ENCODE peak calls at places on chromosomes 1 and 21, in six cellular contexts. A is MM.1S, U is Panc1, W is heart right ventricle, Y is aorta, I is heart left ventricle. H is an unnamed sample.

GRCh38 chr1:245116781-245117180 is 38.0 kb upstream of the KIF26B start:
- DNase-seq in A (no peak), U (no peak), W (no peak), Y (no peak), I (no peak), H (no peak)

GRCh38 chr21:45552696-45553391 is 10.6 kb upstream of the SLC19A1 start:
- DNase-seq in A (no peak), U (no peak), W (no peak), Y (peak; percentile 50), I (no peak), H (peak; percentile 65)

GRCh38 chr1:230758705-230759354 is 11.6 kb downstream of the CAPN9 start:
- DNase-seq in A (no peak), U (no peak), W (no peak), Y (no peak), I (no peak), H (no peak)

GRCh38 chr1:35097224-35097623 is 18.0 kb downstream of the ZMYM1 start:
- DNase-seq in A (peak; percentile 45), U (no peak), W (no peak), Y (no peak), I (no peak), H (no peak)

GRCh38 chr1:185409345-185409744 is 92.3 kb upstream of the IVNS1ABP start:
- DNase-seq in A (no peak), U (no peak), W (no peak), Y (no peak), I (no peak), H (no peak)

GRCh38 chr1:230979389-230979716 is 459 bp downstream of the ARV1 start:
- DNase-seq in A (no peak), U (no peak), W (no peak), Y (no peak), I (no peak), H (no peak)

GRCh38 chr1:23101891-23102688 is 66.6 kb downstream of the LUZP1 start:
- DNase-seq in A (no peak), U (peak; percentile 57), W (no peak), Y (no peak), I (no peak), H (no peak)

GRCh38 chr1:45452503-45452902 is 38.5 kb downstream of the TESK2 start:
- DNase-seq in A (no peak), U (no peak), W (no peak), Y (no peak), I (no peak), H (no peak)

GRCh38 chr1:155079487-155080249 is 1.0 kb downstream of the EFNA3 start:
- DNase-seq in A (no peak), U (no peak), W (no peak), Y (no peak), I (no peak), H (peak; percentile 76)

GRCh38 chr1:53073899-53074311 is 11.9 kb downstream of the PODN start:
- DNase-seq in A (no peak), U (no peak), W (peak; percentile 50), Y (peak; percentile 56), I (peak; percentile 44), H (peak; percentile 52)

GRCh38 chr1:23800396-23801337 is at the start of gene GALE:
- DNase-seq in A (peak; percentile 97), U (peak; percentile 71), W (peak; percentile 98), Y (peak; percentile 99), I (peak; percentile 98), H (peak; percentile 93)

GRCh38 chr1:12001249-12001917 is 17.9 kb upstream of the MIIP start:
- DNase-seq in A (peak; percentile 42), U (no peak), W (no peak), Y (no peak), I (no peak), H (peak; percentile 83)

GRCh38 chr1:5576111-5577065 is 415.8 kb downstream of the NPHP4 start:
- DNase-seq in A (no peak), U (no peak), W (no peak), Y (no peak), I (no peak), H (no peak)

GRCh38 chr1:11026052-11026451 is 13.6 kb downstream of the TARDBP start:
- DNase-seq in A (no peak), U (no peak), W (no peak), Y (no peak), I (no peak), H (no peak)

GRCh38 chr1:88731475-88731874 is 47.4 kb downstream of the PKN2 start:
- DNase-seq in A (no peak), U (peak; percentile 52), W (peak; percentile 31), Y (no peak), I (peak; percentile 20), H (no peak)

GRCh38 chr1:190365283-190365682 is 112.4 kb downstream of the BRINP3 start:
- DNase-seq in A (no peak), U (no peak), W (no peak), Y (no peak), I (no peak), H (no peak)

GRCh38 chr21:34983680-34984086 is 65.4 kb downstream of the RUNX1 start:
- DNase-seq in A (peak; percentile 58), U (no peak), W (no peak), Y (no peak), I (no peak), H (no peak)

GRCh38 chr1:170273556-170274501 is 128.1 kb downstream of the NTMT2 start:
- DNase-seq in A (no peak), U (no peak), W (peak; percentile 54), Y (peak; percentile 55), I (peak; percentile 18), H (no peak)

GRCh38 chr1:228181105-228181504 is 15.5 kb downstream of the IBA57 start:
- DNase-seq in A (no peak), U (no peak), W (no peak), Y (no peak), I (no peak), H (no peak)

GRCh38 chr1:169475806-169476205 is 9.9 kb downstream of the SLC19A2 start:
- DNase-seq in A (no peak), U (no peak), W (no peak), Y (no peak), I (no peak), H (no peak)

GRCh38 chr1:94068096-94068830 is 52.7 kb downstream of the ABCA4 start:
- DNase-seq in A (no peak), U (peak; percentile 85), W (no peak), Y (no peak), I (no peak), H (no peak)
- H3K4me3 ChIP-seq in A (no peak overlapping the region), U (no peak overlapping the region), W (no peak overlapping the region), Y (no peak overlapping the region), I (no peak overlapping the region), H (no peak overlapping the region)

GRCh38 chr1:160085686-160086089 is 4.3 kb downstream of the KCNJ9 start:
- DNase-seq in A (peak; percentile 84), U (no peak), W (peak; percentile 76), Y (peak; percentile 90), I (peak; percentile 76), H (peak; percentile 97)

GRCh38 chr1:160082926-160083325 is 1.6 kb downstream of the KCNJ9 start:
- DNase-seq in A (no peak), U (no peak), W (no peak), Y (no peak), I (no peak), H (peak; percentile 51)

GRCh38 chr1:160086162-160086892 is 5.0 kb downstream of the KCNJ9 start:
- DNase-seq in A (no peak), U (no peak), W (no peak), Y (no peak), I (no peak), H (no peak)

GRCh38 chr1:160083968-160084770 is 2.8 kb downstream of the KCNJ9 start:
- DNase-seq in A (peak; percentile 92), U (no peak), W (peak; percentile 48), Y (no peak), I (peak; percentile 44), H (peak; percentile 96)

DNA sequence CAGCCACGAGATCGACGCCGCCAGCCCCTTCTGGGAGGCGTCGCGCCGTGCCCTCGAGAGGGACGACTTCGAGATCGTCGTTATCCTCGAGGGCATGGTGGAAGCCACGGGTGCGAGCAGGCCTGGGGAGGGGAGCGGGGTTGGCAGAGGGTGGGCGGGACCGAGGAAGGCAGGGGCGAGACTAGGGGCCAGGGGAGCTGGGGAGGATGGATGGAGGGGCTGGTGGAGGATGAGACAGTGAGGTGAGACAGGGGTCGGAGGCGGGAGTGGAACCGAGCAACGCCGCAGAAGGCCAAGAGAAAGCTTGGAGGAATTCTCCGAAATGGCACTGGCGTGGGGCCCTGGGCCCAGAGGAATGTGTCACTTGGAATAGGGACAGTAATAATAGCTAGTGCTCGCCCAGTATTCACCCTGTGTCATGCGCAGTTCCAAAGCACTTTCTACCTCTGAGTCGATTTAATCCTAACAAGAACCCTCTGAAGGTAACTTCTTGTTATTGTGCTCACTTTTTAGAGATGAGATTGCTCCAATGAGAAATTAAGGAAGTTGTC is 3.5 kb downstream of the KCNJ9 start:
- DNase-seq in A (no peak), U (no peak), W (no peak), Y (peak; percentile 76), I (no peak), H (peak; percentile 62)
- H3K27me3 ChIP-seq in A (peaks cover 32% of the 10 kb centered on the region), U (peaks cover 23% of the 10 kb centered on the region), W (peaks cover 48% of the 10 kb centered on the region), Y (no peaks in the 10 kb centered on the region), I (peaks cover 6% of the 10 kb centered on the region), H (peaks cover 58% of the 10 kb centered on the region)

GRCh38 chr1:217134857-217135568 is 411.8 kb upstream of the ESRRG start:
- DNase-seq in A (peak; percentile 16), U (no peak), W (no peak), Y (no peak), I (no peak), H (peak; percentile 75)

GRCh38 chr1:217135569-217135915 is 412.3 kb upstream of the ESRRG start:
- DNase-seq in A (peak; percentile 20), U (no peak), W (no peak), Y (no peak), I (peak; percentile 33), H (no peak)

GRCh38 chr1:217136895-217137205 is 413.6 kb upstream of the ESRRG start:
- DNase-seq in A (no peak), U (no peak), W (no peak), Y (no peak), I (no peak), H (peak; percentile 50)

GRCh38 chr1:217137210-217137871 is 414.1 kb upstream of the ESRRG start:
- DNase-seq in A (no peak), U (no peak), W (no peak), Y (no peak), I (no peak), H (peak; percentile 76)

DNA sequence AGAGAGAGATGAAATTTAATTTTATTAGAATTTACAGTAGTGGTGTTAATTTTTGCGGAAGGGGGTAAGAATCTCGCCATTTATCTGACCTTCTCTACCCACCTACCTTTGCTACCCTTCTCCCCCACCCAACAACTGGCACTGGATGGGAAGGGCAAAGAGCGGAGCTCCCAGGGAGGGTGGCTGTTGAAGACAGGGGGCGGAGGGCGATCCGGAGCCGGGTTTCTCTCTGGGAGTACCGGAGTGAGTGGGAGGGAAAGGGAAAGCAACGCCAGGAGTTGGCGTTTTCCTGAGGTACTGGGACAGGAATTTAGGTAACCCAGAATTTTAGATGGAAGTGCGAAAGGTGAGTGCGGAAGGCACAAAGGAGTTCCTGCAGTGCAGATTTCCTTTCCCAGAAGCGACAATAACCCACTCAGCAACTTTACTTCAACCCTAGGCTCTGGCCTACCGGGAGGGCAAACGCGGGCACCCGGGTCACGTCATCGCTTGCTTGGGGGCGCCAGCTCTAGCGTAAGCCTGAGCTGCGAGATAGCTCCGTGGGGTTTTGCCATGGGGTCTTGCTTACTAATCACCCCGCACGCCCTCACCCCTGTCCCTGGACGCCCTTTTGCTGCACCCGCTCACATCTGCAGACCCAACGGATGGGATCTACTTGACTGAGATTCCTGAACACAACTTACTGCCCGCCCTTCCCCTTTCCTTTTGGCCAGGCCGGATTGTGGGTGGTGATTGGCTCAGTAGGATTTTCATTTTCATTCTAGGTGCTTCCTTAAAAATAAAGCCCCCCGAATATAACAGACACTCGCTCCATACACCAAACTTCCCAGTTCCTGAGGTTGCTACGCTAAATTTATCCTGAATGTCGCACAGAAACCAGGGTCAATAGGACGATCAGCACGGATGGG is 413.0 kb upstream of the ESRRG start:
- DNase-seq in A (no peak), U (no peak), W (no peak), Y (no peak), I (no peak), H (peak; percentile 66)
- H3K4me3 ChIP-seq in A (peak overlapping the region; percentile 70), U (no peak overlapping the region), W (peak overlapping the region; percentile 41), Y (no peak overlapping the region), I (peak overlapping the region; percentile 45), H (peak overlapping the region; percentile 57)

GRCh38 chr1:204377800-204378608 is 18.3 kb upstream of the PLEKHA6 start:
- DNase-seq in A (peak; percentile 22), U (no peak), W (no peak), Y (no peak), I (peak; percentile 19), H (peak; percentile 89)
- H3K27me3 ChIP-seq in A (peaks cover 36% of the 10 kb centered on the region), U (peaks cover 12% of the 10 kb centered on the region), W (peaks cover 58% of the 10 kb centered on the region), Y (no peaks in the 10 kb centered on the region), I (peaks cover 9% of the 10 kb centered on the region), H (peaks cover 47% of the 10 kb centered on the region)

H was measured in H7.